ENCODE peak calls at places on chromosome 12, in five cellular contexts. One of them, this sample, is unnamed.

GRCh38 chr12:112218150-112218549 is 92.8 kb downstream of the TRAFD1 start:
- DNase-seq in AG20443: no peak
- DNase-seq in NCI-H1048: no peak
- DNase-seq in activated CD4-positive, alpha-beta T cell treated with anti-CD3 and anti-CD28 coated beads, Interleukin-2, amount 10 ng/mL, durations not matched to agents 24 days and 14 days: no peak
- DNase-seq in stimulated activated CD4-positive, alpha-beta T cell treated with anti-CD3 and anti-CD28 coated beads, Interleukin-15, amount 100 ng/mL, for 1 hour: no peak
- DNase-seq in this sample: peak

GRCh38 chr12:65449400-65449799 is 170.9 kb downstream of the MSRB3 start:
- DNase-seq in activated CD4-positive, alpha-beta T cell treated with anti-CD3 and anti-CD28 coated beads, Interleukin-2, amount 10 ng/mL, durations not matched to agents 24 days and 14 days: no peak
- DNase-seq in AG20443: peak
- DNase-seq in NCI-H1048: no peak
- DNase-seq in stimulated activated CD4-positive, alpha-beta T cell treated with anti-CD3 and anti-CD28 coated beads, Interleukin-15, amount 100 ng/mL, for 1 hour: no peak
- DNase-seq in this sample: peak

GRCh38 chr12:29564925-29565324 is 67.4 kb upstream of the OVCH1 start:
- DNase-seq in activated CD4-positive, alpha-beta T cell treated with anti-CD3 and anti-CD28 coated beads, Interleukin-2, amount 10 ng/mL, durations not matched to agents 24 days and 14 days: no peak
- DNase-seq in stimulated activated CD4-positive, alpha-beta T cell treated with anti-CD3 and anti-CD28 coated beads, Interleukin-15, amount 100 ng/mL, for 1 hour: no peak
- DNase-seq in AG20443: no peak
- DNase-seq in NCI-H1048: no peak
- DNase-seq in this sample: no peak

GRCh38 chr12:97681612-97682504 is 219.3 kb downstream of the RMST start:
- DNase-seq in NCI-H1048: no peak
- DNase-seq in stimulated activated CD4-positive, alpha-beta T cell treated with anti-CD3 and anti-CD28 coated beads, Interleukin-15, amount 100 ng/mL, for 1 hour: no peak
- DNase-seq in AG20443: no peak
- DNase-seq in activated CD4-positive, alpha-beta T cell treated with anti-CD3 and anti-CD28 coated beads, Interleukin-2, amount 10 ng/mL, durations not matched to agents 24 days and 14 days: no peak
- DNase-seq in this sample: no peak

GRCh38 chr12:14408208-14408607 is 42.7 kb downstream of the ATF7IP start:
- DNase-seq in stimulated activated CD4-positive, alpha-beta T cell treated with anti-CD3 and anti-CD28 coated beads, Interleukin-15, amount 100 ng/mL, for 1 hour: no peak
- DNase-seq in activated CD4-positive, alpha-beta T cell treated with anti-CD3 and anti-CD28 coated beads, Interleukin-2, amount 10 ng/mL, durations not matched to agents 24 days and 14 days: peak
- DNase-seq in AG20443: no peak
- DNase-seq in NCI-H1048: peak
- DNase-seq in this sample: peak

GRCh38 chr12:96766232-96766631 is 140.8 kb upstream of the NEDD1 start:
- DNase-seq in stimulated activated CD4-positive, alpha-beta T cell treated with anti-CD3 and anti-CD28 coated beads, Interleukin-15, amount 100 ng/mL, for 1 hour: no peak
- DNase-seq in NCI-H1048: no peak
- DNase-seq in AG20443: peak
- DNase-seq in activated CD4-positive, alpha-beta T cell treated with anti-CD3 and anti-CD28 coated beads, Interleukin-2, amount 10 ng/mL, durations not matched to agents 24 days and 14 days: no peak
- DNase-seq in this sample: peak

GRCh38 chr12:57516617-57517153 is 3.6 kb downstream of the DDIT3 start:
- DNase-seq in NCI-H1048: no peak
- DNase-seq in stimulated activated CD4-positive, alpha-beta T cell treated with anti-CD3 and anti-CD28 coated beads, Interleukin-15, amount 100 ng/mL, for 1 hour: no peak
- DNase-seq in AG20443: no peak
- DNase-seq in activated CD4-positive, alpha-beta T cell treated with anti-CD3 and anti-CD28 coated beads, Interleukin-2, amount 10 ng/mL, durations not matched to agents 24 days and 14 days: no peak
- DNase-seq in this sample: no peak

GRCh38 chr12:4172999-4173398 is 100.6 kb upstream of the CCND2 start:
- DNase-seq in AG20443: no peak
- DNase-seq in activated CD4-positive, alpha-beta T cell treated with anti-CD3 and anti-CD28 coated beads, Interleukin-2, amount 10 ng/mL, durations not matched to agents 24 days and 14 days: peak
- DNase-seq in stimulated activated CD4-positive, alpha-beta T cell treated with anti-CD3 and anti-CD28 coated beads, Interleukin-15, amount 100 ng/mL, for 1 hour: no peak
- DNase-seq in NCI-H1048: no peak
- DNase-seq in this sample: peak

GRCh38 chr12:103858953-103859601 is 18.0 kb upstream of the NT5DC3 start:
- DNase-seq in stimulated activated CD4-positive, alpha-beta T cell treated with anti-CD3 and anti-CD28 coated beads, Interleukin-15, amount 100 ng/mL, for 1 hour: no peak
- DNase-seq in activated CD4-positive, alpha-beta T cell treated with anti-CD3 and anti-CD28 coated beads, Interleukin-2, amount 10 ng/mL, durations not matched to agents 24 days and 14 days: no peak
- DNase-seq in NCI-H1048: no peak
- DNase-seq in AG20443: peak
- DNase-seq in this sample: peak

This sample was measured in HFFc6.